ENCODE peak calls at places on chromosome X, in nine cellular contexts. U is K562; N is astrocyte of the spinal cord; I is HFFc6; M is heart right ventricle; H is AG09309; K is mesothelial cell of epicardium; P is CD4-positive, alpha-beta T cell; F is tibial artery. S is an unnamed sample.

GRCh38 chrX:153719701-153720100 is 4.5 kb downstream of the BCAP31 start:
- DNase-seq in M (no peak), N (no peak), U (no peak), H (no peak), I (no peak), F (no peak), P (no peak), K (no peak), S (no peak)

GRCh38 chrX:73932522-73932921 is 369.5 kb downstream of the CHIC1 start:
- DNase-seq in H (no peak), P (no peak), F (no peak), N (no peak), M (no peak), K (no peak), U (no peak), I (no peak), S (no peak)

GRCh38 chrX:24301060-24301459 is 12.8 kb downstream of the SUPT20HL2 start:
- DNase-seq in M (no peak), I (no peak), H (no peak), K (no peak), P (no peak), N (no peak), U (no peak), F (no peak), S (no peak)

GRCh38 chrX:39811391-39811790 is 286.4 kb downstream of the BCOR start:
- DNase-seq in F (peak; percentile 69), M (no peak), K (no peak), H (no peak), U (peak; percentile 16), P (no peak), I (no peak), N (no peak), S (no peak)

GRCh38 chrX:39381446-39381845 is 580.2 kb downstream of the MID1IP1 start:
- DNase-seq in F (no peak), H (no peak), K (no peak), N (no peak), U (no peak), M (no peak), I (no peak), P (no peak), S (no peak)

GRCh38 chrX:74383611-74384010 is 37.7 kb upstream of the SLC16A2 start:
- DNase-seq in P (no peak), F (no peak), N (peak; percentile 53), I (peak; percentile 43), U (no peak), K (no peak), M (peak; percentile 28), H (peak; percentile 16), S (no peak)

GRCh38 chrX:47177079-47177478 is 16.6 kb upstream of the UBA1 start:
- DNase-seq in U (no peak), I (no peak), F (peak; percentile 1), M (no peak), K (no peak), P (no peak), N (no peak), H (no peak), S (no peak)

GRCh38 chrX:64853424-64853823 is 122.8 kb downstream of the ZC4H2 start:
- DNase-seq in P (no peak), I (no peak), K (no peak), F (no peak), N (no peak), M (no peak), U (no peak), H (no peak), S (no peak)

GRCh38 chrX:116961872-116962582 is 499.3 kb upstream of the CT83 start:
- DNase-seq in H (no peak), I (no peak), M (no peak), F (no peak), K (no peak), U (no peak), P (no peak), N (no peak), S (no peak)

GRCh38 chrX:69298466-69299140 is 133.3 kb upstream of the PJA1 start:
- DNase-seq in N (no peak), K (no peak), P (no peak), M (no peak), I (peak; percentile 7), H (no peak), U (no peak), F (no peak), S (no peak)

GRCh38 chrX:54447461-54447860 is 7.3 kb downstream of the TSR2 start:
- DNase-seq in K (no peak), H (no peak), N (no peak), P (no peak), F (no peak), M (no peak), U (no peak), I (no peak), S (no peak)

GRCh38 chrX:130347336-130347735 is 7.6 kb downstream of the SLC25A14 start:
- DNase-seq in F (no peak), U (no peak), K (no peak), H (no peak), N (no peak), M (no peak), I (peak; percentile 33), P (no peak), S (no peak)

GRCh38 chrX:46757593-46757992 is 1.3 kb downstream of the SLC9A7 start:
- DNase-seq in N (peak; percentile 33), P (no peak), K (no peak), H (no peak), I (no peak), F (no peak), U (no peak), M (no peak), S (no peak)

GRCh38 chrX:153662266-153662665 is 11.3 kb downstream of the PNCK start:
- DNase-seq in K (peak; percentile 23), H (no peak), F (no peak), I (no peak), N (no peak), P (peak; percentile 38), U (peak; percentile 23), M (peak; percentile 16), S (no peak)

GRCh38 chrX:144738246-144738645 is 509.1 kb upstream of the SPANXN1 start:
- DNase-seq in U (no peak), M (no peak), I (no peak), K (no peak), N (no peak), F (no peak), P (no peak), H (no peak), S (no peak)

GRCh38 chrX:144730486-144730885 is 516.8 kb upstream of the SPANXN1 start:
- DNase-seq in H (peak; percentile 64), I (no peak), U (no peak), P (no peak), F (no peak), N (peak; percentile 66), K (no peak), M (no peak), S (no peak)

GRCh38 chrX:144732588-144732987 is 514.7 kb upstream of the SPANXN1 start:
- DNase-seq in F (no peak), I (no peak), N (peak; percentile 35), H (no peak), K (no peak), M (no peak), U (no peak), P (no peak), S (no peak)
- TF ChIP-seq CTCF in F (no peak), I (no peak), N (no peak), H (no peak), K (no peak), M (no peak), U (no peak), P (no peak), S (no peak)

DNA sequence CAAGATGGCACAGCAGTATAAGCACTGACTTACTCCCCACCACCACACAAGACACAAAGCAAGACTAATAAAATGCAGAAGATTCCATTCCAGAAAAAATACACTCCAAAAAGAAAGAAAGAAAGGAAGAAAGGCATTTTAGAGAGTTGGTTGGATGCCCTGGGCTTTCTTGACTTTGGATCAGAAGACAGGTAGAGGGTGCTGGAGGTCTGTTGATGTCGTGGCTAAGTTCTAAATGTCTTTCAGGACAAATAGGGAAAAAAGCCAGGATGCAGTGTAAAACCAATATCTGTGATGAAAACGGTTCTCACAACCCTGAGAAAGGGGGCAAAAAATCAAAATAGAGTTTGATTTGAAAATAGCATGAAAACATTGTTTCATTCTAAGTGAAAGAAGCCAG is 555.2 kb upstream of the PRKX start:
- DNase-seq in P (no peak), H (no peak), I (no peak), F (no peak), M (no peak), U (no peak), K (no peak), N (no peak), S (no peak)
- TF ChIP-seq CTCF in P (no peak), H (no peak), I (no peak), F (no peak), M (no peak), U (no peak), K (no peak), N (no peak), S (no peak)

GRCh38 chrX:826026-826425 is 195.4 kb downstream of the SHOX start:
- DNase-seq in N (peak; percentile 44), F (no peak), U (no peak), I (peak; percentile 84), M (no peak), H (peak; percentile 21), K (no peak), P (no peak), S (peak; percentile 25)

GRCh38 chrX:830532-830931 is 199.9 kb downstream of the SHOX start:
- DNase-seq in U (no peak), M (no peak), P (no peak), K (no peak), I (no peak), F (no peak), H (no peak), N (no peak), S (peak; percentile 15)

GRCh38 chrX:826448-826847 is 195.9 kb downstream of the SHOX start:
- DNase-seq in K (no peak), P (no peak), H (no peak), I (peak; percentile 58), M (no peak), F (no peak), N (peak; percentile 19), U (no peak), S (peak; percentile 5)

DNA sequence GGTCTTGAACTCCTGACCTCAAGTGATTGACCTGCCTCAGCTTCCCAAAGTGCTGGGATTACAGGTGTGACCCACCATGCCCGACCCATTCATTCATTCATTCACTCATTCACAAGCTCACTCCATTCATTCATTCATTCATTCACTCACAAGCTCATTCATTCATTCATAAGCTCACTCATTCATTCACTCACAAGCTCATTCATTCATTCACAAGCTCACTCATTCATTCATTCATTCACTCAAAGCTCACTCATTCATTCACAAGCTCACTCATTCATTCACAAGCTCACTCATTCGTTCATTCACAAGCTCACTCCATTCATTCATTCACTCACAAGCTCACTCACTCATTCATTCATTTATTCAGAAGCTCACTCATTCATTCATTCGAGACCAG is 198.6 kb downstream of the SHOX start:
- DNase-seq in F (no peak), M (no peak), N (no peak), U (no peak), I (no peak), K (no peak), P (no peak), H (no peak), S (no peak)
- TF ChIP-seq CTCF in F (no peak), M (no peak), N (no peak), U (no peak), I (no peak), K (no peak), P (no peak), H (no peak), S (no peak)

DNA sequence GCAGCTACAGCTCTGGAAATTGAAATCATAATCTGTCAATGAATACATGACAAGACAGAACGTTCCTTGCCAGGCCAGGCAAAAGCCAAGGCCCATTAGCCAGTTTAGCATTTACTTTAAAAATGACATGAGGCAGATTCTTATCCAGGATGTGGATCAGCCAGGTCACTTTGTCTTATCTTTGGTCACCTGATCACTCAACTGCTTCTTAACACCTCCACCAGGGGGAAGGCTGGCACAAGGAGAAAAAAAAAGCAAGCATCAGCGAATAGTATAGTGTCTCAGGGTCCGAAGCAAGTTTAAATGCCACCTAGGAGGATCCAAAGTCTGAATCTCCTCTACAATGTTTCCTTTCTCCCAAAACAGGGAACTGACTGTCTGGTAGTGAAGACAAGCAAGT is 18.8 kb downstream of the ATP1B4 start:
- DNase-seq in M (no peak), P (no peak), H (no peak), F (no peak), K (no peak), N (peak; percentile 5), I (no peak), U (no peak), S (no peak)
- TF ChIP-seq CTCF in M (no peak), P (peak; percentile 48), H (no peak), F (no peak), K (no peak), N (peak; percentile 37), I (peak; percentile 55), U (peak; percentile 28), S (peak; percentile 39)

S was measured in osteocyte.